ENCODE peak calls at places on chromosomes 1 and 21, in five cellular contexts. One of them, this sample, is unnamed.

GRCh38 chr1:64392109-64392508 is 77.8 kb upstream of the CACHD1 start:
- DNase-seq in tibial artery: no peak
- DNase-seq in heart left ventricle: no peak
- DNase-seq in right atrium auricular region: no peak
- DNase-seq in foreskin fibroblast: no peak
- DNase-seq in this sample: no peak

GRCh38 chr1:228341450-228341813 is 65.2 kb downstream of the TRIM11 start:
- DNase-seq in right atrium auricular region: no peak
- DNase-seq in foreskin fibroblast: no peak
- DNase-seq in heart left ventricle: no peak
- DNase-seq in tibial artery: no peak
- DNase-seq in this sample: peak

GRCh38 chr1:44239337-44239960 is 26.2 kb downstream of the DMAP1 start:
- DNase-seq in right atrium auricular region: no peak
- DNase-seq in tibial artery: peak
- DNase-seq in heart left ventricle: peak
- DNase-seq in foreskin fibroblast: peak
- DNase-seq in this sample: peak

GRCh38 chr21:39073717-39074116 is 109.5 kb downstream of the PSMG1 start:
- DNase-seq in right atrium auricular region: no peak
- DNase-seq in foreskin fibroblast: no peak
- DNase-seq in heart left ventricle: no peak
- DNase-seq in tibial artery: no peak
- DNase-seq in this sample: no peak

GRCh38 chr1:232386294-232386693 is 243.6 kb downstream of the SIPA1L2 start:
- DNase-seq in foreskin fibroblast: no peak
- DNase-seq in right atrium auricular region: no peak
- DNase-seq in heart left ventricle: no peak
- DNase-seq in tibial artery: no peak
- DNase-seq in this sample: no peak

GRCh38 chr1:155970531-155971167 is 7.7 kb downstream of the ARHGEF2 start:
- DNase-seq in right atrium auricular region: peak
- DNase-seq in foreskin fibroblast: peak
- DNase-seq in heart left ventricle: peak
- DNase-seq in tibial artery: peak
- DNase-seq in this sample: peak

GRCh38 chr1:172451002-172451443 is 7.2 kb upstream of the PIGC start:
- DNase-seq in tibial artery: no peak
- DNase-seq in foreskin fibroblast: no peak
- DNase-seq in right atrium auricular region: no peak
- DNase-seq in heart left ventricle: no peak
- DNase-seq in this sample: no peak

GRCh38 chr1:225482489-225482950 is 54.7 kb upstream of the LBR start:
- DNase-seq in tibial artery: peak
- DNase-seq in right atrium auricular region: peak
- DNase-seq in foreskin fibroblast: no peak
- DNase-seq in heart left ventricle: no peak
- DNase-seq in this sample: no peak

GRCh38 chr1:3714284-3714741 is 37.9 kb upstream of the CCDC27 start:
- DNase-seq in foreskin fibroblast: no peak
- DNase-seq in tibial artery: no peak
- DNase-seq in right atrium auricular region: no peak
- DNase-seq in heart left ventricle: no peak
- DNase-seq in this sample: peak

GRCh38 chr1:225919906-225920305 is 4.1 kb downstream of the PYCR2 start:
- DNase-seq in foreskin fibroblast: peak
- DNase-seq in right atrium auricular region: peak
- DNase-seq in heart left ventricle: peak
- DNase-seq in tibial artery: peak
- DNase-seq in this sample: peak

GRCh38 chr21:15309721-15310120 is 244.9 kb upstream of the NRIP1 start:
- DNase-seq in tibial artery: peak
- DNase-seq in right atrium auricular region: no peak
- DNase-seq in heart left ventricle: peak
- DNase-seq in foreskin fibroblast: no peak
- DNase-seq in this sample: no peak

GRCh38 chr1:16236091-16236494 is 890 bp downstream of the CPLANE2 start:
- DNase-seq in right atrium auricular region: no peak
- DNase-seq in foreskin fibroblast: no peak
- DNase-seq in heart left ventricle: peak
- DNase-seq in tibial artery: no peak
- DNase-seq in this sample: no peak
- TF ChIP-seq CTCF in right atrium auricular region: peak
- TF ChIP-seq CTCF in foreskin fibroblast: no peak
- TF ChIP-seq CTCF in heart left ventricle: no peak
- TF ChIP-seq CTCF in tibial artery: peak
- TF ChIP-seq CTCF in this sample: no peak

GRCh38 chr1:27604579-27605299 is 795 bp upstream of the AHDC1 start:
- DNase-seq in right atrium auricular region: no peak
- DNase-seq in foreskin fibroblast: no peak
- DNase-seq in heart left ventricle: no peak
- DNase-seq in tibial artery: no peak
- DNase-seq in this sample: no peak
- H3K4me3 ChIP-seq in right atrium auricular region: no peak
- H3K4me3 ChIP-seq in foreskin fibroblast: peak
- H3K4me3 ChIP-seq in heart left ventricle: peak
- H3K4me3 ChIP-seq in tibial artery: peak
- H3K4me3 ChIP-seq in this sample: peak

DNA sequence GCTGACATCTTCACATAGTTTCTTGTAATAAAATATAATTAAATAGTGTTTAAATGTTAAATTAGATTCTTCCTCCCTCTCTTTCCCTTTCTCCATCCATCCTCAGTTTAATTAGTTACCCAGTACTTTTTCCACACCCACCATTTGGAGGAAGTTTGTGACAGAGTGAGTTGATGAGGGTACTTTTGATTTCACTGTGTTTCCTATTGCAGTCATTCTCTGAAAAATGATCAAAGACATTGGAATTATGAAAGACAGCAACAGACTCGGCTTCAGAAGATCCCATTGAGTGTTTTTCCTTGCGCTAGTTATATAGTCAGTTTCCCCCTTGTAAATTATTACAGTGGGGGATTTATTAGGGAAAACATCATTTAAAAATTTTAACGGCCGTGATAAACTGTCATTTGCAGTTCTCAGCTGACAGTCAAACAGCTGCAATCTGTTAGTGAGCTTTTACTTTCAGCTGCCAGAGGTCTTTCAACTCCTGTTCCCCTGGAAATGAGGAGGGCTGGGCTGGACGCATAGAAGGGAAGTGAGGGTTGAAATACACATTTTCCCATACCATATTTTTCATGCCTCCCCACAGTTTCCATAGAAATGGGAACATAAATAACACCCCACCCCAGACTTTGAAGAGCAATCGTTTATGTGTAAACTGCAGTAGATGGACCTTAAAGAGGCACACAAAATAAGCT is 61.3 kb upstream of the CACYBP start:
- DNase-seq in foreskin fibroblast: no peak
- DNase-seq in right atrium auricular region: no peak
- DNase-seq in heart left ventricle: no peak
- DNase-seq in tibial artery: no peak
- DNase-seq in this sample: no peak
- TF ChIP-seq CTCF in foreskin fibroblast: no peak
- TF ChIP-seq CTCF in right atrium auricular region: no peak
- TF ChIP-seq CTCF in heart left ventricle: no peak
- TF ChIP-seq CTCF in tibial artery: no peak
- TF ChIP-seq CTCF in this sample: no peak

GRCh38 chr1:16888806-16889178 is 7.0 kb upstream of the RNU1-2 start:
- DNase-seq in right atrium auricular region: no peak
- DNase-seq in foreskin fibroblast: no peak
- DNase-seq in heart left ventricle: no peak
- DNase-seq in tibial artery: peak
- DNase-seq in this sample: no peak
- H3K4me3 ChIP-seq in right atrium auricular region: peak
- H3K4me3 ChIP-seq in foreskin fibroblast: peak
- H3K4me3 ChIP-seq in heart left ventricle: peak
- H3K4me3 ChIP-seq in tibial artery: peak
- H3K4me3 ChIP-seq in this sample: peak

GRCh38 chr1:208475449-208475848 is 231.3 kb upstream of the PLXNA2 start:
- DNase-seq in tibial artery: no peak
- DNase-seq in heart left ventricle: peak
- DNase-seq in right atrium auricular region: peak
- DNase-seq in foreskin fibroblast: no peak
- DNase-seq in this sample: no peak

GRCh38 chr1:208476825-208477170 is 232.6 kb upstream of the PLXNA2 start:
- DNase-seq in heart left ventricle: no peak
- DNase-seq in foreskin fibroblast: no peak
- DNase-seq in right atrium auricular region: no peak
- DNase-seq in tibial artery: no peak
- DNase-seq in this sample: no peak

GRCh38 chr1:208479435-208479834 is 235.3 kb upstream of the PLXNA2 start:
- DNase-seq in foreskin fibroblast: no peak
- DNase-seq in right atrium auricular region: no peak
- DNase-seq in heart left ventricle: no peak
- DNase-seq in tibial artery: no peak
- DNase-seq in this sample: no peak

DNA sequence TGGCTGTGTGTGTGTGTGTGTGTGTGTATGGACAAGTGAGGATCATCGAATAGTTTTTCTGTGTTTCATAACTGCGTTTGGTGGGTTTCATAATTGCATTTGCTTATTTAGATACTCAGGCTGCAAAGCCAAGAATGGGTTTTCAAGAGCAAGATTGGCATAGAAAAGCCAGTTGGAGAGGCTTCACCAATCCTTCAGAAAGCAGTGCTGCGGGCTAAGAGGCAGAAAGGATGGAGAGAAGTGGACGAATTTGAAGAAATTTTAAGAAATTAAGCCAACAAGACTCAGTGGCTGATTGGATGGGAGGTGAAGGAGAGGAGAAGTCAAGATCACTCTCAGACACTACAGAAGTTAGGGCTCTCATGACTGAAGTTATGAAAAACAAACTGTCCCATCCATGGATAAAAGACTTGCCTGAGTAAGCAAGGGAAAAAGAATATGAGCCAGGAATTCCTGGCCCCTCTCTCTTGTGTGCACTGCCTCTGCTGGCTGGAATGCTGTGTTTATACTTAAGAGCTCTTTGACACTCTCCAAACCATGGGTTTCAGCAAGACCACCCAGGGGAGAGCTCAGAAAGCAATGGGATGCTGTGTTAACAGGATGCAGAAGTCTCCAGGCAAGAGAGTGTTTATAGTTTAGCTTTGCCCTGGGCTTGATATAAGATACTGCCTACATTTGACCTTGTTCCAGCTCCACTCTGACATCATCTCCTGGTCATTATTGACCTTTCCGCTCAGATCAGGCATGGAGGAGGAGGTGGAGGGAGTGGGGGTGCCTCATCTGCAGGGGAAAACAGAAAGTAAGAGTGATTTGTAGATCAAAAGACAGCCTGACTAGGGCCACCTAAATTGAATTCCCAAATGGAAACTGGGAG is 232.0 kb upstream of the PLXNA2 start:
- DNase-seq in tibial artery: no peak
- DNase-seq in foreskin fibroblast: no peak
- DNase-seq in heart left ventricle: no peak
- DNase-seq in right atrium auricular region: peak
- DNase-seq in this sample: no peak
- TF ChIP-seq CTCF in tibial artery: no peak
- TF ChIP-seq CTCF in foreskin fibroblast: peak
- TF ChIP-seq CTCF in heart left ventricle: no peak
- TF ChIP-seq CTCF in right atrium auricular region: peak
- TF ChIP-seq CTCF in this sample: no peak

DNA sequence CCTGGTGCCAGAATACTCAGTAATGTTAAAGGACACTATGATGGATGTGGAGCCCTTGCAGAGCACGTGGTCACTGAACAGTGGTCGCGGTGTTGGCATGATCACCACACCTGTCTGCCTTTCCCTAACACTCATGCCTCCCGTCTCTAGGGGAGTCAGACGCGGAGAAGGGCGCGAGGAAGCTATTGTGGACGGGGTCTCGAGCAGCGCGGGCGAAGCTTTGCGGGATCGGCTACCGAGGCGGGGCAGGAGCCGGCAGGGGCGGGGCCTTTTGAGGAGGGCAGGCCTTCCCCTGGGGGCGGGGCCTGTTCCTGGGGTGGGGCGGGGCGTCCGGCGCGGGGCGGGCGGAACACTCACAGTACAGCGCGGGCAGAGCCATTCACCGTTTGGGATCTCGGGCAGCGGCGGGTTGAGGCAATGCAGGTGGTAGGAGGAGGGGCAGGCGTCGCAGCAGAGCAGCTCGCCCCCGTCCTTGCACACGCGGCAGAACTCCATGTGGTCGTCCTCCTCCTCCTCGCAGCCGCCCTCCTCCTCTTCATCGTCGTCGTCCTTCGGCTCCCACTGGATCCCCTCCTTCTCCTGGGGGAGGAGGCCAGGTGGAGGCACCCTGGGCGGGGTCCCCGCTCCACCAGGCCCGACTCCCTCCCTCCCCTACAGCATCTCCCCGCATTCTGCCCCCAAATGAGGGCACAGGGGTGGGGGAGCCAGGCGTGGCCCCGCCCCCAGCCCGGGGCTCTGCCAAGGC is 31.5 kb downstream of the CHD5 start:
- DNase-seq in heart left ventricle: no peak
- DNase-seq in tibial artery: no peak
- DNase-seq in foreskin fibroblast: peak
- DNase-seq in right atrium auricular region: no peak
- DNase-seq in this sample: peak
- H3K4me3 ChIP-seq in heart left ventricle: no peak
- H3K4me3 ChIP-seq in tibial artery: no peak
- H3K4me3 ChIP-seq in foreskin fibroblast: no peak
- H3K4me3 ChIP-seq in right atrium auricular region: no peak
- H3K4me3 ChIP-seq in this sample: no peak

DNA sequence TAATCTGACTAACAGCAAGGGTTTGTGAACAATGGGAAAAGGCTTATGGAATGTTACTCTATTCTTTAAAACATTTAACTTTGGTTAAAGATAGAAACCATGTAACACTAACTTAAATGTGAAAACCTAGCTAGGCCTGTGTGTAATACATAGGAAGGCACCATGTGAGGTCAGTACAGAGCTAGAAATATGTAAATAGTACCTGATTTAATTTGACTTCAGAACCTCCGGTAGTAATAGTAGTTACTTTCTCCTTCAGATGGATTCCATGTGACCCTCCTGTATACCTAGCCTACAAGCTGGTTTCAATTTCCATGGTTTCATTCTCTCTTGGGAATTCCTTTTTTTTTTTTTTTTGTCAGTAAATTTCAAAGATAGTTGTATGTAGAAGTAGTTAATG is 1.3 kb downstream of the MTF2 start:
- DNase-seq in foreskin fibroblast: peak
- DNase-seq in right atrium auricular region: no peak
- DNase-seq in heart left ventricle: no peak
- DNase-seq in tibial artery: no peak
- DNase-seq in this sample: no peak
- TF ChIP-seq CTCF in foreskin fibroblast: peak
- TF ChIP-seq CTCF in right atrium auricular region: peak
- TF ChIP-seq CTCF in heart left ventricle: peak
- TF ChIP-seq CTCF in tibial artery: peak
- TF ChIP-seq CTCF in this sample: no peak

DNA sequence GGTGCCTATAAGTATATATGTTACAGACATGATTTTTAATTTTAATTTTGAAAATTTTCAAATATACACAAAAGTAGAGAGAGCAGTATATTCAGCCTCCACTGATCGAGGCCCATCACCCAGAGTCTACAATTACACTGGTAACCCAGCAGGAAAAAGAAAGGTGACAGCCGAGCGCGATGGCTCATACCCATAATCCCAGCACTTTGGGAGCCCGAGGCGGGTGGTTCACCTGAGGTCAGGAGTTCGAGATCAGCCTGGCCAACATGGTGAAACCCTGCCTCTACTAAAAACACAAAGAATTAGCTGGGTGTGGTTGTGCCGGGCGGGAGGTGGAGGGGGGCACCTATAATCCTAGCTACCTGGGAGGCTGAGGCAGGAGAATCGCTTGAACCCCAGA is 1.4 kb downstream of the YBEY start:
- DNase-seq in foreskin fibroblast: no peak
- DNase-seq in heart left ventricle: no peak
- DNase-seq in right atrium auricular region: no peak
- DNase-seq in tibial artery: no peak
- DNase-seq in this sample: no peak
- H3K4me3 ChIP-seq in foreskin fibroblast: peak
- H3K4me3 ChIP-seq in heart left ventricle: no peak
- H3K4me3 ChIP-seq in right atrium auricular region: no peak
- H3K4me3 ChIP-seq in tibial artery: no peak
- H3K4me3 ChIP-seq in this sample: no peak

This sample was measured in dorsolateral prefrontal cortex.